ENCODE peak calls at places on chromosomes 11 and 22, in four cellular contexts. One of them, this sample, is unnamed.

GRCh38 chr11:45930031-45930794 is 7.8 kb downstream of the LARGE2 start:
- DNase-seq in left ventricle myocardium inferior: peak; percentile 62
- DNase-seq in fibroblast of villous mesenchyme: no peak
- DNase-seq in neural crest cell: no peak
- DNase-seq in this sample: no peak

GRCh38 chr11:17479284-17480214 is 2.9 kb upstream of the ABCC8 start:
- DNase-seq in neural crest cell: peak; percentile 74
- DNase-seq in fibroblast of villous mesenchyme: peak; percentile 27
- DNase-seq in left ventricle myocardium inferior: no peak
- DNase-seq in this sample: peak; percentile 91

GRCh38 chr11:88284306-88285057 is 53.1 kb downstream of the CTSC start:
- DNase-seq in fibroblast of villous mesenchyme: no peak
- DNase-seq in neural crest cell: no peak
- DNase-seq in left ventricle myocardium inferior: no peak
- DNase-seq in this sample: no peak

GRCh38 chr11:3222003-3222855 is 3.6 kb upstream of the MRGPRG start:
- DNase-seq in fibroblast of villous mesenchyme: no peak
- DNase-seq in neural crest cell: no peak
- DNase-seq in left ventricle myocardium inferior: no peak
- DNase-seq in this sample: no peak

GRCh38 chr11:76129729-76130128 is 76.6 kb downstream of the WNT11 start:
- DNase-seq in fibroblast of villous mesenchyme: no peak
- DNase-seq in left ventricle myocardium inferior: no peak
- DNase-seq in neural crest cell: no peak
- DNase-seq in this sample: no peak

GRCh38 chr11:61679893-61680621 is at the start of gene DAGLA:
- DNase-seq in fibroblast of villous mesenchyme: peak; percentile 51
- DNase-seq in left ventricle myocardium inferior: peak; percentile 70
- DNase-seq in neural crest cell: peak; percentile 82
- DNase-seq in this sample: peak; percentile 89

GRCh38 chr22:39496131-39496838 is 5.8 kb upstream of the MIEF1 start:
- DNase-seq in left ventricle myocardium inferior: peak; percentile 77
- DNase-seq in neural crest cell: peak; percentile 65
- DNase-seq in fibroblast of villous mesenchyme: peak; percentile 65
- DNase-seq in this sample: peak; percentile 75

GRCh38 chr22:43860126-43860525 is 2.2 kb downstream of the SULT4A1 start:
- DNase-seq in left ventricle myocardium inferior: no peak
- DNase-seq in fibroblast of villous mesenchyme: no peak
- DNase-seq in neural crest cell: no peak
- DNase-seq in this sample: no peak

GRCh38 chr11:79444923-79445322 is 4.1 kb upstream of the TENM4 start:
- DNase-seq in neural crest cell: no peak
- DNase-seq in left ventricle myocardium inferior: no peak
- DNase-seq in fibroblast of villous mesenchyme: no peak
- DNase-seq in this sample: no peak

GRCh38 chr11:96279421-96280290 is 63.3 kb downstream of the MAML2 start:
- DNase-seq in fibroblast of villous mesenchyme: peak; percentile 57
- DNase-seq in neural crest cell: no peak
- DNase-seq in left ventricle myocardium inferior: no peak
- DNase-seq in this sample: no peak

GRCh38 chr11:6333112-6333511 is 12.8 kb upstream of the CAVIN3 start:
- DNase-seq in left ventricle myocardium inferior: no peak
- DNase-seq in neural crest cell: no peak
- DNase-seq in fibroblast of villous mesenchyme: no peak
- DNase-seq in this sample: no peak

GRCh38 chr11:61666684-61667297 is 13.4 kb upstream of the DAGLA start:
- DNase-seq in fibroblast of villous mesenchyme: no peak
- DNase-seq in neural crest cell: no peak
- DNase-seq in left ventricle myocardium inferior: no peak
- DNase-seq in this sample: no peak

GRCh38 chr11:95157824-95158223 is 68.2 kb downstream of the ENDOD1 start:
- DNase-seq in neural crest cell: no peak
- DNase-seq in fibroblast of villous mesenchyme: no peak
- DNase-seq in left ventricle myocardium inferior: no peak
- DNase-seq in this sample: no peak

GRCh38 chr11:75771646-75772410 is 3.2 kb downstream of the DGAT2 start:
- DNase-seq in fibroblast of villous mesenchyme: peak; percentile 75
- DNase-seq in left ventricle myocardium inferior: no peak
- DNase-seq in neural crest cell: no peak
- DNase-seq in this sample: no peak

GRCh38 chr11:9530901-9531625 is 42.4 kb upstream of the WEE1 start:
- DNase-seq in left ventricle myocardium inferior: no peak
- DNase-seq in neural crest cell: no peak
- DNase-seq in fibroblast of villous mesenchyme: no peak
- DNase-seq in this sample: no peak

GRCh38 chr11:121722431-121723256 is 269.9 kb upstream of the SORL1-AS1 start:
- DNase-seq in neural crest cell: peak; percentile 62
- DNase-seq in left ventricle myocardium inferior: peak; percentile 80
- DNase-seq in fibroblast of villous mesenchyme: peak; percentile 82
- DNase-seq in this sample: peak; percentile 92

GRCh38 chr11:12288212-12288933 is 89.0 kb upstream of the PARVA start:
- DNase-seq in neural crest cell: peak; percentile 92
- DNase-seq in fibroblast of villous mesenchyme: peak; percentile 94
- DNase-seq in left ventricle myocardium inferior: peak; percentile 75
- DNase-seq in this sample: peak; percentile 86

GRCh38 chr11:122486793-122487495 is 168.6 kb upstream of the UBASH3B start:
- DNase-seq in neural crest cell: peak; percentile 4
- DNase-seq in fibroblast of villous mesenchyme: no peak
- DNase-seq in left ventricle myocardium inferior: no peak
- DNase-seq in this sample: peak; percentile 6

GRCh38 chr22:35133702-35134395 is 67.9 kb downstream of the ISX start:
- DNase-seq in fibroblast of villous mesenchyme: no peak
- DNase-seq in neural crest cell: no peak
- DNase-seq in left ventricle myocardium inferior: no peak
- DNase-seq in this sample: no peak

GRCh38 chr11:15157181-15157580 is 42.5 kb downstream of the INSC start:
- DNase-seq in neural crest cell: no peak
- DNase-seq in fibroblast of villous mesenchyme: peak; percentile 78
- DNase-seq in left ventricle myocardium inferior: no peak
- DNase-seq in this sample: no peak

GRCh38 chr11:74341926-74342325 is 30.5 kb upstream of the P4HA3 start:
- DNase-seq in fibroblast of villous mesenchyme: no peak
- DNase-seq in left ventricle myocardium inferior: no peak
- DNase-seq in neural crest cell: no peak
- DNase-seq in this sample: no peak

GRCh38 chr11:88831303-88831890 is 234.4 kb downstream of the GRM5 start:
- DNase-seq in neural crest cell: no peak
- DNase-seq in left ventricle myocardium inferior: no peak
- DNase-seq in fibroblast of villous mesenchyme: no peak
- DNase-seq in this sample: no peak

GRCh38 chr11:110093407-110094297 is 460 bp downstream of the ZC3H12C start:
- DNase-seq in neural crest cell: peak; percentile 51
- DNase-seq in fibroblast of villous mesenchyme: peak; percentile 62
- DNase-seq in left ventricle myocardium inferior: peak; percentile 74
- DNase-seq in this sample: peak; percentile 91

GRCh38 chr22:45837507-45837906 is 139.5 kb downstream of the WNT7B start:
- DNase-seq in neural crest cell: no peak
- DNase-seq in left ventricle myocardium inferior: no peak
- DNase-seq in fibroblast of villous mesenchyme: no peak
- DNase-seq in this sample: no peak

GRCh38 chr11:82305123-82305522 is 428.5 kb downstream of the FAM181B start:
- DNase-seq in fibroblast of villous mesenchyme: no peak
- DNase-seq in left ventricle myocardium inferior: no peak
- DNase-seq in neural crest cell: no peak
- DNase-seq in this sample: no peak

This sample was measured in retina.